ENCODE peak calls at places on chromosome 14, in nine cellular contexts. Z is cardiac muscle cell; T is psoas muscle; J is aorta; K is Karpas-422; Y is keratinocyte; C is hepatocyte; O is effector memory CD4-positive, alpha-beta T cell; W is neural progenitor cell. G is an unnamed sample.

GRCh38 chr14:45135181-45135580 is 549 bp upstream of the FANCM start:
- DNase-seq in Z (peak; percentile 32), T (no peak), J (no peak), K (peak; percentile 82), Y (no peak), C (peak; percentile 8), O (peak; percentile 1), W (peak; percentile 10), G (no peak)

GRCh38 chr14:92040431-92041040 is 677 bp upstream of the TRIP11 start:
- DNase-seq in Z (peak; percentile 12), T (no peak), J (no peak), K (peak; percentile 95), Y (peak; percentile 17), C (peak; percentile 37), O (no peak), W (no peak), G (no peak)

GRCh38 chr14:28769358-28769757 is 2.8 kb downstream of the FOXG1 start:
- DNase-seq in Z (no peak), T (no peak), J (no peak), K (no peak), Y (no peak), C (no peak), O (no peak), W (no peak), G (no peak)

GRCh38 chr14:56156096-56156495 is 37.9 kb downstream of the PELI2 start:
- DNase-seq in Z (no peak), T (no peak), J (no peak), K (no peak), Y (no peak), C (no peak), O (no peak), W (no peak), G (no peak)

GRCh38 chr14:32709072-32709471 is 229.6 kb upstream of the NPAS3 start:
- DNase-seq in Z (no peak), T (no peak), J (no peak), K (no peak), Y (no peak), C (peak; percentile 24), O (no peak), W (no peak), G (no peak)

GRCh38 chr14:73662439-73663056 is 17.8 kb downstream of the DNAL1 start:
- DNase-seq in Z (no peak), T (peak; percentile 31), J (no peak), K (no peak), Y (peak; percentile 80), C (peak; percentile 68), O (no peak), W (peak; percentile 15), G (peak; percentile 79)

GRCh38 chr14:64422006-64422405 is 33.9 kb downstream of the MTHFD1 start:
- DNase-seq in Z (no peak), T (no peak), J (no peak), K (no peak), Y (no peak), C (no peak), O (no peak), W (no peak), G (no peak)

GRCh38 chr14:65817011-65817410 is 404.5 kb downstream of the FUT8 start:
- DNase-seq in Z (no peak), T (no peak), J (no peak), K (no peak), Y (no peak), C (no peak), O (no peak), W (no peak), G (no peak)

GRCh38 chr14:74712499-74713394 is at the start of the genes AREL1 and FCF1:
- DNase-seq in Z (peak; percentile 92), T (peak; percentile 78), J (peak; percentile 89), K (peak; percentile 99), Y (peak; percentile 15), C (peak; percentile 93), O (peak; percentile 79), W (peak; percentile 94), G (peak; percentile 83)

DNA sequence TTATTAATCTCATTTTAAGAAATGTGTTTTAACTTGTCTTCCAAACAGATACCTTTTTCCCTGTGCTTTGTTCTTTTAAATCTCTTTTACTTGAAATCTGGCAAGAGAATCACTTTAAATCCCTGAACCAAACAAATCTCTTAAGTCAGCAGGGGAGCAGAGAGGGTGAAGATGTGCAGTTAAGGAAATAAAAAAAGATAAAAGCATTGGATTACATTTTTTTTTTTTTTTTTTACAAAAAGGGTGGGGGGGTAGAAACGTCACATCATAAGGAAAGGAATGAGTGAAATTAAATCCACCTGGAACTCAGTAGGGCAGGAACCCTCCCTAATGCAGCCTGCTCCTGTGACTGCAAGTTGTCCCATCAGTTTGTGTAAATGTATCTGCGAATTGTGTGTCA is 1.4 kb downstream of the TTC6 start:
- DNase-seq in Z (no peak), T (no peak), J (no peak), K (no peak), Y (no peak), C (no peak), O (no peak), W (peak; percentile 14), G (no peak)
- H3K27me3 ChIP-seq in Z (peaks cover 99% of the 10 kb centered on the region), T (no peaks in the 10 kb centered on the region), J (no peaks in the 10 kb centered on the region), K (no peaks in the 10 kb centered on the region), Y (peaks cover 74% of the 10 kb centered on the region), C (peaks cover 66% of the 10 kb centered on the region), O (peaks cover 69% of the 10 kb centered on the region), W (peaks cover 100% of the 10 kb centered on the region), G (no peaks in the 10 kb centered on the region)

GRCh38 chr14:70886421-70887206 is 20.6 kb upstream of the PCNX1 start:
- DNase-seq in Z (peak; percentile 27), T (no peak), J (no peak), K (no peak), Y (no peak), C (no peak), O (peak; percentile 30), W (no peak), G (no peak)

GRCh38 chr14:70885343-70886014 is 21.8 kb upstream of the PCNX1 start:
- DNase-seq in Z (no peak), T (no peak), J (no peak), K (peak; percentile 36), Y (no peak), C (no peak), O (no peak), W (no peak), G (no peak)

GRCh38 chr14:70888681-70889175 is 18.5 kb upstream of the PCNX1 start:
- DNase-seq in Z (no peak), T (no peak), J (no peak), K (peak; percentile 49), Y (peak; percentile 65), C (no peak), O (no peak), W (no peak), G (no peak)

GRCh38 chr14:70888151-70888499 is 19.1 kb upstream of the PCNX1 start:
- DNase-seq in Z (no peak), T (no peak), J (no peak), K (peak; percentile 72), Y (no peak), C (no peak), O (no peak), W (no peak), G (no peak)

GRCh38 chr14:70887207-70888150 is 19.8 kb upstream of the PCNX1 start:
- DNase-seq in Z (no peak), T (no peak), J (no peak), K (no peak), Y (no peak), C (no peak), O (no peak), W (no peak), G (no peak)
- H3K4me1 ChIP-seq in Z (peaks cover 55% of the 10 kb centered on the region), T (no peaks in the 10 kb centered on the region), J (no peaks in the 10 kb centered on the region), K (peaks cover 18% of the 10 kb centered on the region), Y (peaks cover 44% of the 10 kb centered on the region), C (no peaks in the 10 kb centered on the region), O (peaks cover 80% of the 10 kb centered on the region), W (no peaks in the 10 kb centered on the region), G (peaks cover 39% of the 10 kb centered on the region)

GRCh38 chr14:94768141-94768520 is 1.8 kb downstream of the GSC start:
- DNase-seq in Z (no peak), T (no peak), J (no peak), K (no peak), Y (no peak), C (no peak), O (no peak), W (no peak), G (no peak)
- H3K27me3 ChIP-seq in Z (peaks cover 99% of the 10 kb centered on the region), T (peaks cover under 1% of the 10 kb centered on the region), J (peaks cover 3% of the 10 kb centered on the region), K (no peaks in the 10 kb centered on the region), Y (peaks cover 68% of the 10 kb centered on the region), C (peaks cover 100% of the 10 kb centered on the region), O (peaks cover 58% of the 10 kb centered on the region), W (peaks cover 100% of the 10 kb centered on the region), G (peaks cover 96% of the 10 kb centered on the region)

GRCh38 chr14:105982664-105983063 is 456.3 kb downstream of the TMEM121 start:
- DNase-seq in Z (no peak), T (no peak), J (no peak), K (no peak), Y (no peak), C (no peak), O (no peak), W (no peak), G (no peak)
- H3K4me1 ChIP-seq in Z (no peaks in the 10 kb centered on the region), T (no peaks in the 10 kb centered on the region), J (no peaks in the 10 kb centered on the region), K (no peaks in the 10 kb centered on the region), Y (no peaks in the 10 kb centered on the region), C (no peaks in the 10 kb centered on the region), O (peaks cover 25% of the 10 kb centered on the region), W (no peaks in the 10 kb centered on the region), G (no peaks in the 10 kb centered on the region)